ENCODE peak calls at places on chromosome 21, in six cellular contexts. G, C, L, I, A and Q are unnamed samples.

GRCh38 chr21:40173833-40174232 is 306.6 kb downstream of the PCP4 start:
- DNase-seq in G (no peak), C (no peak), L (no peak), I (no peak), A (no peak), Q (no peak)

GRCh38 chr21:35768187-35768586 is 292.1 kb downstream of the SETD4 start:
- DNase-seq in G (no peak), C (no peak), L (no peak), I (no peak), A (no peak), Q (no peak)

GRCh38 chr21:33874161-33874560 is 41.4 kb downstream of the ATP5PO start:
- DNase-seq in G (no peak), C (no peak), L (no peak), I (no peak), A (no peak), Q (peak)

GRCh38 chr21:37367758-37368535 is 1.4 kb downstream of the DYRK1A start:
- DNase-seq in G (no peak), C (peak), L (peak), I (peak), A (peak), Q (no peak)

GRCh38 chr21:38156200-38156599 is 100.6 kb upstream of the KCNJ15 start:
- DNase-seq in G (no peak), C (no peak), L (no peak), I (no peak), A (no peak), Q (no peak)

GRCh38 chr21:41480086-41480690 is 27.8 kb downstream of the TMPRSS2 start:
- DNase-seq in G (no peak), C (no peak), L (no peak), I (no peak), A (no peak), Q (no peak)

GRCh38 chr21:37916795-37917142 is 512 bp upstream of the KCNJ6 start:
- DNase-seq in G (no peak), C (no peak), L (no peak), I (no peak), A (no peak), Q (no peak)

GRCh38 chr21:35932232-35932911 is 128.0 kb downstream of the SETD4 start:
- DNase-seq in G (no peak), C (peak), L (peak), I (peak), A (no peak), Q (no peak)

GRCh38 chr21:46410516-46410915 is 48.2 kb upstream of the DIP2A start:
- DNase-seq in G (no peak), C (no peak), L (no peak), I (no peak), A (no peak), Q (peak)

GRCh38 chr21:45977396-45977795 is 4.2 kb upstream of the COL6A1 start:
- DNase-seq in G (no peak), C (no peak), L (peak), I (no peak), A (peak), Q (no peak)

GRCh38 chr21:27275294-27275927 is 308.5 kb upstream of the ADAMTS5 start:
- DNase-seq in G (no peak), C (no peak), L (no peak), I (peak), A (no peak), Q (no peak)

GRCh38 chr21:41283211-41283818 is 33.3 kb upstream of the FAM3B start:
- DNase-seq in G (peak), C (peak), L (no peak), I (peak), A (no peak), Q (no peak)

GRCh38 chr21:41597811-41598231 is 89.9 kb upstream of the TMPRSS2 start:
- DNase-seq in G (no peak), C (no peak), L (no peak), I (no peak), A (no peak), Q (no peak)

GRCh38 chr21:45985471-45986315 is 4.1 kb downstream of the COL6A1 start:
- DNase-seq in G (no peak), C (no peak), L (peak), I (no peak), A (peak), Q (peak)

GRCh38 chr21:18460979-18461378 is 57.4 kb upstream of the TMPRSS15 start:
- DNase-seq in G (no peak), C (no peak), L (no peak), I (no peak), A (no peak), Q (no peak)

GRCh38 chr21:21122680-21123079 is 124.5 kb downstream of the NCAM2 start:
- DNase-seq in G (no peak), C (no peak), L (no peak), I (no peak), A (no peak), Q (no peak)

GRCh38 chr21:37087188-37087587 is 14.1 kb downstream of the TTC3 start:
- DNase-seq in G (no peak), C (no peak), L (no peak), I (peak), A (no peak), Q (no peak)

GRCh38 chr21:45954271-45954670 is 27.3 kb upstream of the COL6A1 start:
- DNase-seq in G (no peak), C (no peak), L (no peak), I (peak), A (no peak), Q (no peak)

DNA sequence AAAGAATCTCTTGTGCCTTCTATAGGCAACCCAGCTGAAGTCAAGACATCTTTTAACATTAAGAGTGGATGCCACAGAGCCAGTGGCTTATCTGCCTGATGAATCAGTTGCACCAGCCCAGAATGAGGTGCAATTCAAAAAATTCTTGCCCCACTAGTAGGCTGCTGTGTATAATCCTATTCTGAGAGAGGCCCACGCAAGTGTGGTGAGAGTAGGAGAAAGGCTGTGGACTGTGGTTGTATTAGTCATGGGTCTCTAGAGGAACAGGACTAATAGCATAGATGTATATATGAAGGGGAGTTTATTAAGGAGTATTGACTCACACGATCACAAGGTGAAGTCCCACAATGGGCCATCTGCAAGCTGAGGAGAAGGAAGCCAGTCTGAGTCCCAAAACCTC is 216.4 kb downstream of the LTN1 start:
- DNase-seq in G (no peak), C (no peak), L (no peak), I (peak), A (no peak), Q (no peak)
- TF ChIP-seq CTCF in G (no peak), C (no peak), L (no peak), I (no peak), A (no peak), Q (no peak)

GRCh38 chr21:32578107-32578691 is 7.1 kb downstream of the TCP10L start:
- DNase-seq in G (no peak), C (no peak), L (no peak), I (no peak), A (no peak), Q (no peak)
- TF ChIP-seq CTCF in G (no peak), C (no peak), L (no peak), I (peak), A (no peak), Q (peak)

GRCh38 chr21:44304041-44304738 is 4.3 kb downstream of the PFKL start:
- DNase-seq in G (no peak), C (no peak), L (no peak), I (no peak), A (no peak), Q (no peak)

GRCh38 chr21:44300262-44300959 is 558 bp downstream of the PFKL start:
- DNase-seq in G (peak), C (peak), L (peak), I (peak), A (peak), Q (no peak)

GRCh38 chr21:44303490-44303981 is 3.7 kb downstream of the PFKL start:
- DNase-seq in G (no peak), C (no peak), L (no peak), I (no peak), A (no peak), Q (no peak)

GRCh38 chr21:44301093-44301492 is 1.2 kb downstream of the PFKL start:
- DNase-seq in G (no peak), C (no peak), L (no peak), I (no peak), A (no peak), Q (no peak)

GRCh38 chr21:44301961-44302406 is 2.1 kb downstream of the PFKL start:
- DNase-seq in G (no peak), C (no peak), L (no peak), I (no peak), A (no peak), Q (no peak)
- TF ChIP-seq CTCF in G (no peak), C (peak), L (no peak), I (no peak), A (no peak), Q (no peak)

GRCh38 chr21:42835211-42835610 is 44.1 kb downstream of the WDR4 start:
- DNase-seq in G (no peak), C (no peak), L (no peak), I (no peak), A (no peak), Q (no peak)

GRCh38 chr21:42835611-42836401 is 43.5 kb downstream of the WDR4 start:
- DNase-seq in G (no peak), C (no peak), L (no peak), I (no peak), A (no peak), Q (peak)

GRCh38 chr21:42833859-42834729 is 45.2 kb downstream of the WDR4 start:
- DNase-seq in G (no peak), C (no peak), L (no peak), I (no peak), A (no peak), Q (peak)

GRCh38 chr21:42834730-42835191 is 44.6 kb downstream of the WDR4 start:
- DNase-seq in G (no peak), C (no peak), L (no peak), I (no peak), A (no peak), Q (peak)

DNA sequence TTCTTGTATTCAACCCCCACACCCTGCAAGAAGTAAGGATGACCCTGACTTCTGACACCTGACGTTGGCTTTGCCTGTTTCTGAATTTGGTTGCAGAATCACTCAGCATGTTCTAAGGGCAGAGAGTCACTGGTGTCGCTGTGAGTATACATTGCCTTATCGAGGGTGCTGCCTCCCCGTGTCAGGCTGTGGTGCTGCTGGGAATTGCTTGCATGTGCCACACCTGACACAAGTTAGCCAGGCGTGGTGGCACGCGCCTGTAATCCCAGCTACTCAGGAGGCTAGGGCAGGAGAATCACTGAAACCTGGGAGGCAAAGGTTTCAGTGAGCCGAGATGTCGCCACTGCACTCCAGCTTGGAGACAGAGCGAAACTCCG is 45.9 kb downstream of the WDR4 start:
- DNase-seq in G (no peak), C (peak), L (no peak), I (no peak), A (no peak), Q (no peak)
- TF ChIP-seq CTCF in G (peak), C (peak), L (peak), I (no peak), A (no peak), Q (peak)